ENCODE peak calls at places on chromosomes 4 and X, in four cellular contexts. M is K562, B is IMR-90, F is endothelial cell of umbilical vein. K is an unnamed sample.

GRCh38 chr4:59553063-59553738 is 1646.9 kb upstream of the ADGRL3 start:
- DNase-seq in M (no peak), B (no peak), F (peak), K (peak)

GRCh38 chr4:8364141-8364540 is 76.4 kb downstream of the ACOX3 start:
- DNase-seq in M (no peak), B (no peak), F (no peak), K (no peak)

GRCh38 chr4:186416451-186417060 is 138.8 kb downstream of the MTNR1A start:
- DNase-seq in M (no peak), B (no peak), F (no peak), K (no peak)

GRCh38 chr4:84965558-84966381 is 720 bp downstream of the WDFY3 start:
- DNase-seq in M (peak), B (peak), F (peak), K (no peak)

GRCh38 chrX:150163956-150164726 is 199.0 kb upstream of the MAMLD1 start:
- DNase-seq in M (no peak), B (no peak), F (no peak), K (no peak)

GRCh38 chr4:88528861-88529260 is 5.3 kb upstream of the PYURF start:
- DNase-seq in M (no peak), B (no peak), F (peak), K (no peak)

GRCh38 chrX:111322231-111322855 is 52.1 kb upstream of the CAPN6 start:
- DNase-seq in M (no peak), B (no peak), F (no peak), K (no peak)

GRCh38 chr4:24219171-24219570 is 329.3 kb upstream of the PPARGC1A start:
- DNase-seq in M (no peak), B (peak), F (no peak), K (no peak)

GRCh38 chr4:141346144-141346543 is 125.4 kb downstream of the ZNF330 start:
- DNase-seq in M (peak), B (peak), F (peak), K (no peak)

GRCh38 chrX:118655561-118656246 is 71.7 kb upstream of the IL13RA1 start:
- DNase-seq in M (no peak), B (peak), F (no peak), K (no peak)

GRCh38 chrX:27675493-27675892 is 85.3 kb downstream of the DCAF8L2 start:
- DNase-seq in M (no peak), B (peak), F (no peak), K (no peak)

GRCh38 chrX:101764538-101764937 is 104.9 kb upstream of the ARMCX2 start:
- DNase-seq in M (no peak), B (no peak), F (no peak), K (no peak)

GRCh38 chrX:118212817-118213183 is 96.2 kb upstream of the KLHL13 start:
- DNase-seq in M (no peak), B (no peak), F (no peak), K (peak)

GRCh38 chr4:141807501-141807900 is 171.1 kb downstream of the IL15 start:
- DNase-seq in M (no peak), B (peak), F (no peak), K (no peak)

GRCh38 chrX:21873063-21873785 is 17.4 kb downstream of the YY2 start:
- DNase-seq in M (no peak), B (peak), F (no peak), K (no peak)

GRCh38 chr4:71550220-71551190 is 211.7 kb downstream of the SLC4A4 start:
- DNase-seq in M (no peak), B (peak), F (no peak), K (no peak)

GRCh38 chrX:107537815-107538214 is 88.4 kb downstream of the FRMPD3 start:
- DNase-seq in M (peak), B (peak), F (peak), K (no peak)

GRCh38 chr4:165331823-165332222 is 4.4 kb downstream of the MSMO1 start:
- DNase-seq in M (peak), B (no peak), F (no peak), K (no peak)

GRCh38 chr4:165332502-165332901 is 5.0 kb downstream of the MSMO1 start:
- DNase-seq in M (no peak), B (no peak), F (no peak), K (no peak)

GRCh38 chr4:165336743-165337142 is 9.3 kb downstream of the MSMO1 start:
- DNase-seq in M (no peak), B (no peak), F (no peak), K (no peak)

GRCh38 chr4:165331316-165331715 is 3.8 kb downstream of the MSMO1 start:
- DNase-seq in M (no peak), B (no peak), F (no peak), K (no peak)

GRCh38 chr4:165335163-165335703 is 7.8 kb downstream of the MSMO1 start:
- DNase-seq in M (no peak), B (no peak), F (no peak), K (no peak)
- H3K9ac ChIP-seq in M (no peak), B (no peak), F (no peak), K (no peak)

GRCh38 chrX:29535212-29536162 is 679.9 kb upstream of the MAGEB2 start:
- DNase-seq in M (no peak), B (peak), F (peak), K (no peak)
- TF ChIP-seq FOS in M (no peak), B (no peak), F (no peak), K (no peak)

DNA sequence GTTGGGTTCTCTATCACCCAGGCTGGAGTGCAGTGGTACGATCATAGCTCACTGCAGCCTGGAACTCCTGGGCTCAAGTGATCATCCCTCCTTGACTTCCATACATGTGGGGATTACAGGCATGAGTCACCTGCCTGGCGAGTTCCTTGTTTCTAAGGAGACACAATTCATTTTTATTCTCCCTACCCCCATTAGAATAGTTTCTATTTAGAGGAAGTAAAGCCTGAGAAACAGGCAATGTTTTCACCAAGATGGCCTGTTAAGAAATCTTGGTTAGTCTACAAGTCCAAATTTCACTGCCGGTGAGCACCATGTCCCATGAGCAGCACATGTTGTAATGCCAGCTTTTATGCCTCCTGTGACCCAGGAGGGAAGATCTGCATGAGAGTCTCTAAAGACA is 5.7 kb downstream of the CYBB start:
- DNase-seq in M (no peak), B (no peak), F (no peak), K (no peak)
- H3K9ac ChIP-seq in M (no peak), B (no peak), F (no peak), K (peak)

GRCh38 chr4:188132232-188132631 is 7.0 kb upstream of the TRIML1 start:
- DNase-seq in M (no peak), B (no peak), F (no peak), K (no peak)
- TF ChIP-seq FOS in M (no peak), B (no peak), F (no peak), K (no peak)